ENCODE peak calls at places on chromosomes 7 and 10, in seven cellular contexts. M is right lobe of liver, A is adrenal gland, D is esophagus squamous epithelium, O is uterus, E is K562, V is A549. S is an unnamed sample.

GRCh38 chr10:126387931-126388911 is at the start of gene ADAM12:
- DNase-seq in A (peak), D (no peak), E (no peak), V (peak), M (no peak), O (peak), S (peak)

GRCh38 chr10:111247781-111248389 is 171.1 kb downstream of the ADRA2A start:
- DNase-seq in D (no peak), O (no peak), E (no peak), M (no peak), V (no peak), A (no peak), S (no peak)

GRCh38 chr7:44980393-44981034 is 1.7 kb upstream of the MYO1G start:
- DNase-seq in V (no peak), A (peak), E (no peak), D (no peak), M (no peak), O (no peak), S (peak)

GRCh38 chr10:66931949-66932343 is 6.1 kb downstream of the LRRTM3 start:
- DNase-seq in V (no peak), A (no peak), M (no peak), D (no peak), O (no peak), E (no peak), S (no peak)

GRCh38 chr7:142873281-142873784 is 12.2 kb downstream of the TRPV6 start:
- DNase-seq in O (no peak), E (peak), A (no peak), D (no peak), M (peak), V (peak), S (peak)

GRCh38 chr10:102767428-102768160 is 23.8 kb downstream of the WBP1L start:
- DNase-seq in D (no peak), A (peak), M (no peak), V (no peak), O (no peak), E (no peak), S (no peak)

GRCh38 chr10:26448706-26449435 is 10.7 kb downstream of the APBB1IP start:
- DNase-seq in A (no peak), O (no peak), M (no peak), D (no peak), E (no peak), V (no peak), S (no peak)

GRCh38 chr7:112201421-112201820 is 4.8 kb downstream of the DOCK4 start:
- DNase-seq in E (no peak), V (no peak), D (no peak), A (no peak), M (no peak), O (no peak), S (no peak)

GRCh38 chr7:114842551-114843065 is 79.3 kb upstream of the MDFIC start:
- DNase-seq in O (no peak), V (no peak), E (no peak), D (no peak), A (no peak), M (no peak), S (no peak)

GRCh38 chr7:142053988-142054387 is 57.5 kb upstream of the MGAM2 start:
- DNase-seq in E (no peak), V (no peak), O (no peak), A (no peak), M (no peak), D (no peak), S (no peak)

GRCh38 chr7:27151341-27151944 is 940 bp downstream of the HOXA3 start:
- DNase-seq in A (no peak), O (peak), E (no peak), V (no peak), D (no peak), M (peak), S (no peak)

GRCh38 chr10:118734477-118734876 is 20.3 kb downstream of the CACUL1 start:
- DNase-seq in M (no peak), D (no peak), O (no peak), A (no peak), E (no peak), V (no peak), S (no peak)

GRCh38 chr7:100933735-100934134 is 15.6 kb upstream of the MUC3A start:
- DNase-seq in A (no peak), E (peak), V (no peak), O (no peak), D (no peak), M (no peak), S (no peak)

GRCh38 chr7:118949031-118949430 is 724.5 kb downstream of the ANKRD7 start:
- DNase-seq in A (no peak), V (no peak), M (no peak), D (no peak), O (no peak), E (no peak), S (peak)

GRCh38 chr10:80137031-80137712 is 4.6 kb downstream of the PLAC9 start:
- DNase-seq in E (no peak), A (no peak), V (no peak), O (peak), D (no peak), M (no peak), S (no peak)

GRCh38 chr10:80132299-80133139 is at the start of gene PLAC9:
- DNase-seq in A (peak), V (peak), D (no peak), E (no peak), M (no peak), O (peak), S (peak)

GRCh38 chr10:80136134-80136571 is 3.6 kb downstream of the PLAC9 start:
- DNase-seq in V (no peak), O (peak), D (no peak), A (peak), M (no peak), E (no peak), S (peak)

GRCh38 chr10:80131499-80131901 is 1.0 kb upstream of the PLAC9 start:
- DNase-seq in M (no peak), A (no peak), V (no peak), O (no peak), E (no peak), D (no peak), S (no peak)

DNA sequence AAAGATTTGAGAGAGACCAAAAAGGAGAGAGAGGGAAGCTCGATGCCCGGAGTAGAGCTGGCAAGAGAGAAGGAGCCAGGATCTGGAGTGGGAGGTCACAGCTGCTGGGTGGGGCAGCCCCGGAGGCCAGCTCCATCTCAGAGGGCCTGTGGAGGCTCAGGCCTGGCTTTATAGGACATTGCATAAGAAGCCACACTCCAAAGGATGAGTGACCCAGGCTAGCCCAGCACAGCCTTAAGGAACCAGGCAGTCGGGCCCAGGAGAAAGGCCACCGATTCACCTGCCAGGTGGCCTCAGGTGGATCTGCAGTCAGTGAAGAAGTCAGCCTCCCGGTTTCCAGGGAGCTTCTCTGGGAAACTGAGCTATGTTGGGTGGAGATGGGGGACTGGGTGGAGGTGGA is 691 bp downstream of the PLAC9 start:
- DNase-seq in M (no peak), D (no peak), V (no peak), A (no peak), O (peak), E (no peak), S (no peak)
- TF ChIP-seq POLR2A in M (no peak), D (no peak), V (no peak), A (no peak), O (no peak), E (no peak), S (no peak)

DNA sequence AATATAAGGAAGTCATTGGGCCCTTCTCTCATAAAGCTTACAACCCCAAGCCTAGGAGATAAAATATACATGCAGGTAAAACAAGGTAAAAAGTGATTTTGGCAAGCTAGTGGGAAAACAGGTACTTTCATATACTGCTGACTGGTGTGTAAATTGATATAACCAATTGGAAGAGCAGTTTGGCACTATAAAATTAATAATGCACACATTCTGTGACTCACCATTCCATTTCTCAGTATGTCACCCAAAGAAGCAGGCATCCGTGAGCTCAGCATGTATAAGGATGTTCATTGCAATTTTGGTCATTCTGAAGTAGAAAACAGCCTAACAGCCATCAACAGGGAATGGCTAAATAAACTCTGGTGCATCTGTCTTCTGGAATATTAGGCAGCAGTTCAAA is 2.9 kb downstream of the MACROH2A2 start:
- DNase-seq in V (no peak), D (no peak), E (no peak), M (no peak), A (no peak), O (no peak), S (no peak)
- H3K4me3 ChIP-seq in V (no peak), D (no peak), E (no peak), M (no peak), A (no peak), O (no peak), S (no peak)

GRCh38 chr7:602341-603141 is 82.9 kb upstream of the PDGFA start:
- DNase-seq in D (no peak), M (no peak), O (no peak), E (peak), V (no peak), A (peak), S (no peak)
- TF ChIP-seq POLR2A in D (no peak), M (no peak), O (no peak), E (peak), V (no peak), A (no peak), S (no peak)

DNA sequence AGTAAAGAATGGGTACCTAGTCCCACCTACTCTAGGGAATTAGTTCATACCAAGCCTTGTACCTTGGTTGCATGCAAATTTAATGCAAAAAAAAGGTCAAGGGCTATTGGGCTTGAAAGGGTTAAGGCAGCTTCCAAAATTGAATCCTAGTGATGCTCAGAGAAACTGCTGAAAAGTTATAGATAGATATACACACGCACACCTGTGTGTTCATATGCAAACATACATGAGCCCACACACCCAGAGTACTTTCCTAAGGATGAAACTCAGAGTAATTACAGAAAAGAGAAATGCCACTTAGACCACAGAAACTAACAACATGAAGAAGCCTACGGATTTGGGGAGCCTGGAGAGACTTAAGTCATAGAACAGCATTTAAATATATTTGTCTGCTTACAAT is 1.5 kb downstream of the SLC25A13 start:
- DNase-seq in E (no peak), A (no peak), M (no peak), O (no peak), D (no peak), V (no peak), S (no peak)
- H3K4me3 ChIP-seq in E (peak), A (no peak), M (peak), O (no peak), D (peak), V (peak), S (no peak)

DNA sequence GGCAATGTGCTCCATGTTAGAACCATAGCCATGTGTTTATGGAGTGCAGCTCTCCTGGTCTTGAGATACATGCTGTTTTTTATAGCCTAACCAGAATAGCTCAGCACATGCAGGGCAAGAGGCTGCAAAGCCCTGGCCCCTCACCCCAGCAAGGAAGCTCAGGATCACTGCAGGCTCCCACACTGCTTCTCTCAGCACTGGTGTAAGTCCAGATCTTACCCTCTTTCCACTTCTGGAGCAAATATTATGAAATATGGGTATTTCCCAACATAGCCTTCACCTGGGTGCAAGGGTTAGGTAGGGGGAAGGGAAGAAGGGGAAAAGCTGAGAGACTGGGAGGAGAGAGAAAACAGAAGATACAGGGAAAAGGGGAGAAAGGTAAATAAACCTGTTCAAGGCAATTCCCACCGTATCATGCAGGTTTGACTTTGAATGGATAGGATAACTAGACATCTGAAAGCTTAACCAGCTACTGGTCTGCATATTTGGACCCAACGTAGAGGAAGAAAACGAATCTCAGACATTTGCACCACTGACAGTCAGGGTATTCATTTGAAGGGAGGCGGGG is 19.7 kb downstream of the SKIDA1 start:
- DNase-seq in D (no peak), E (no peak), M (peak), A (no peak), V (no peak), O (no peak), S (no peak)
- TF ChIP-seq POLR2A in D (no peak), E (no peak), M (no peak), A (no peak), V (no peak), O (no peak), S (no peak)

DNA sequence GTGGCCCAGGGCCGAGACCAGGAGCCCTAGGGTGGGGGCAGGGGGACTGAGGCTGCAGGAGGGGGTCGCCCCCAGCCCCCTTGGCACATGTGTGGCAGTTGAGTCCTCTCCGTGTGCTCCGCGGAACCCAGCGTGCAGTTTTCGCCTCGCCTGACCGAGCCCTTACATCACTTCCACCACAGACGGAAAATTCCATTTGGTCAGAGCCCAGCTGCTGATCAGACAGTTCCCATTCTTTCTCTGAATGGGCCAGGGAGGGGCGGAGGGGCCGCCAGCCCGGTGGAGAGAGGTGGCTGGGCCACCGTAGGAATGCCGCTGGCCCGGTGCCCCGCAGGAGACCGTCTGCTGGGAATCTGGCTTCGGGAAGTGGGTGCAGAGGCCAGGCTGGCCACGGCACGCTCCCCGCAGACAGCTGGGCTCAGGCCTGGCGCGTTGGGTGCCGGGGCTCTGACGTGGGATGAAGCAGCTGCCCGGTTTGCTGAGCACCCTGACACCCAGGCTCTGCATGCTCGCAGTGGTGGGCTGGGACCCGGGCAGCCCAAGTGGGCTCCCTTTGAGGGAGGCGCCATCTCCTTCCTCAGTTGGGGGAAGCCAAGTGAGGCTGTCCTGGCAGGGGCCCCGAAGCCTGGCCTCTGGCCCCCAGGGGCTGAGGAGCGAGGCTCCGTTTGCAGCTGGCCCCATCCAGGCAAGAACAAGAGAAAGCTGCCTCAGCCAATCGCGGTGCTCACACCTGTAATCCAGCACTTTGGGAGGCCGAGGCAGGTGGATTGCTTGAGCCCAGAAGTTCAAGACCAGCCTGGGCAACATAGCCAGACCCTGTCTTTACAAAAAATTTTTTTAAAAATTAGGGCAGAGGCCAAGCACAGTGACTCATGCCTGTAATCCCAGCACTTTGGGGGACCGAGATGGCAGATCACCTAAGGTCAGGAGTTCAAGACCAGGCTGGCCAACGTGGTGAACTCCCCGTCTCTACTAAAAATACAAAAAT is 9.9 kb downstream of the TTYH3 start:
- DNase-seq in O (peak), A (peak), D (no peak), V (no peak), M (peak), E (no peak), S (peak)
- H3K4me3 ChIP-seq in O (peak), A (no peak), D (peak), V (no peak), M (no peak), E (no peak), S (no peak)

GRCh38 chr10:29375888-29376287 is 87.0 kb downstream of the LYZL1 start:
- DNase-seq in A (no peak), D (no peak), M (no peak), V (no peak), O (no peak), E (no peak), S (no peak)
- TF ChIP-seq POLR2A in A (no peak), D (no peak), M (no peak), V (no peak), O (no peak), E (no peak), S (no peak)

GRCh38 chr7:30321089-30321991 is 36.9 kb downstream of the ZNRF2 start:
- DNase-seq in A (no peak), D (no peak), O (no peak), E (no peak), V (no peak), M (no peak), S (no peak)

GRCh38 chr7:30322656-30323355 is 38.4 kb downstream of the ZNRF2 start:
- DNase-seq in M (no peak), A (no peak), E (peak), V (no peak), O (no peak), D (no peak), S (no peak)

GRCh38 chr7:30327813-30328212 is 43.4 kb downstream of the ZNRF2 start:
- DNase-seq in M (no peak), D (no peak), A (no peak), V (no peak), O (no peak), E (no peak), S (no peak)

GRCh38 chr7:30320392-30320791 is 36.0 kb downstream of the ZNRF2 start:
- DNase-seq in O (no peak), A (no peak), V (no peak), E (no peak), M (no peak), D (no peak), S (no peak)

GRCh38 chr7:30321992-30322637 is 37.7 kb downstream of the ZNRF2 start:
- DNase-seq in D (no peak), M (no peak), E (peak), V (no peak), A (no peak), O (no peak), S (no peak)
- H3K4me3 ChIP-seq in D (peak), M (no peak), E (peak), V (no peak), A (no peak), O (peak), S (no peak)

S was measured in thyroid gland.